ENCODE peak calls at places on chromosomes 2 and 18, in eight cellular contexts. H is WERI-Rb-1; I is thoracic aorta; K is esophagus squamous epithelium; X is HL-60; P is RWPE2; O is CD8-positive, alpha-beta memory T cell; E is effector memory CD4-positive, alpha-beta T cell. V is an unnamed sample.

GRCh38 chr2:54605836-54606235 is 117.6 kb upstream of the EML6 start:
- DNase-seq in H (no peak), O (no peak), P (no peak), X (no peak), I (no peak), E (no peak), K (no peak), V (no peak)

GRCh38 chr2:109384308-109385271 is 229.2 kb downstream of the SEPTIN10 start:
- DNase-seq in K (no peak), E (no peak), H (no peak), I (no peak), P (peak), X (no peak), O (no peak), V (no peak)

GRCh38 chr18:31233550-31234306 is 71.1 kb upstream of the DSC1 start:
- DNase-seq in I (no peak), P (no peak), E (no peak), H (no peak), K (no peak), O (no peak), X (no peak), V (no peak)

GRCh38 chr2:216651370-216651881 is 18.2 kb downstream of the IGFBP2 start:
- DNase-seq in E (no peak), X (no peak), I (no peak), P (no peak), H (no peak), O (no peak), K (no peak), V (no peak)

GRCh38 chr18:45222200-45222599 is 393.1 kb upstream of the SLC14A2 start:
- DNase-seq in X (no peak), P (no peak), O (no peak), K (no peak), H (no peak), I (no peak), E (no peak), V (no peak)

GRCh38 chr2:239695728-239696240 is 295.0 kb upstream of the HDAC4 start:
- DNase-seq in O (no peak), E (no peak), K (no peak), P (no peak), I (no peak), X (no peak), H (no peak), V (no peak)

GRCh38 chr2:216819055-216819454 is 40.8 kb downstream of the TNP1 start:
- DNase-seq in X (no peak), H (no peak), O (no peak), E (no peak), K (no peak), I (no peak), P (no peak), V (no peak)

GRCh38 chr18:13589316-13589715 is 137.0 kb downstream of the FAM210A start:
- DNase-seq in E (no peak), I (no peak), O (no peak), X (no peak), P (no peak), H (no peak), K (no peak), V (no peak)

GRCh38 chr2:35708411-35708810 is 647.2 kb upstream of the CRIM1 start:
- DNase-seq in I (no peak), E (no peak), H (no peak), K (no peak), P (no peak), X (no peak), O (no peak), V (no peak)

GRCh38 chr18:58618822-58619553 is 9.9 kb downstream of the ALPK2 start:
- DNase-seq in I (no peak), P (no peak), O (no peak), E (no peak), H (peak), K (no peak), X (no peak), V (no peak)

GRCh38 chr2:149070681-149071355 is 32.3 kb downstream of the LYPD6B start:
- DNase-seq in E (no peak), O (no peak), P (no peak), K (no peak), I (no peak), H (no peak), X (no peak), V (no peak)

DNA sequence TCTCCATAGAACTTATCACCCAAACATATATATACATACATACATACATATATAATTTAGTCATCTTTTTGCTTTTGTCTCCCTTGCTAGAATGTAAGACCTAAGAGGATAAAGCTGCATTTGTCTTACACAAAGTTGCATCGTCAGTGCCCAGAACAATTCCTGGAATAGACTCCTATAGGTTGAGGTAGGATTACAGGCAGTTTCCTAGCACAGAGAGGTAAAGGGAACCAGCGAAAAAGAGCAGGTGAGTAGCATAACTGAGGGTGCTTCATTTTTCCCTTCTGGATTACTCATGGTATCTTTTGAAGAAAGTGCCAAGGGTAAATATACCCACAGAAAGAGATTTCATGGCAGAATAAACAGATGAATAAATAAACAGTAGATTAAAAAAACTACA is 68.1 kb upstream of the AMMECR1L start:
- DNase-seq in H (no peak), O (no peak), E (no peak), X (no peak), P (no peak), I (no peak), K (no peak), V (no peak)
- H3K27ac ChIP-seq in H (no peak), O (no peak), E (no peak), X (no peak), P (no peak), I (peak), K (peak), V (peak)

GRCh38 chr2:66470199-66470598 is 35.3 kb downstream of the MEIS1 start:
- DNase-seq in K (no peak), P (no peak), E (no peak), X (no peak), I (no peak), H (no peak), O (no peak), V (no peak)

GRCh38 chr2:66469219-66469902 is 34.4 kb downstream of the MEIS1 start:
- DNase-seq in I (no peak), P (no peak), X (no peak), E (no peak), K (no peak), H (no peak), O (no peak), V (no peak)

GRCh38 chr2:66466435-66466834 is 31.5 kb downstream of the MEIS1 start:
- DNase-seq in X (no peak), K (no peak), O (no peak), H (no peak), P (no peak), E (no peak), I (no peak), V (no peak)

GRCh38 chr2:66477125-66477842 is 42.4 kb downstream of the MEIS1 start:
- DNase-seq in E (no peak), P (no peak), I (no peak), H (no peak), K (no peak), O (no peak), X (no peak), V (no peak)

DNA sequence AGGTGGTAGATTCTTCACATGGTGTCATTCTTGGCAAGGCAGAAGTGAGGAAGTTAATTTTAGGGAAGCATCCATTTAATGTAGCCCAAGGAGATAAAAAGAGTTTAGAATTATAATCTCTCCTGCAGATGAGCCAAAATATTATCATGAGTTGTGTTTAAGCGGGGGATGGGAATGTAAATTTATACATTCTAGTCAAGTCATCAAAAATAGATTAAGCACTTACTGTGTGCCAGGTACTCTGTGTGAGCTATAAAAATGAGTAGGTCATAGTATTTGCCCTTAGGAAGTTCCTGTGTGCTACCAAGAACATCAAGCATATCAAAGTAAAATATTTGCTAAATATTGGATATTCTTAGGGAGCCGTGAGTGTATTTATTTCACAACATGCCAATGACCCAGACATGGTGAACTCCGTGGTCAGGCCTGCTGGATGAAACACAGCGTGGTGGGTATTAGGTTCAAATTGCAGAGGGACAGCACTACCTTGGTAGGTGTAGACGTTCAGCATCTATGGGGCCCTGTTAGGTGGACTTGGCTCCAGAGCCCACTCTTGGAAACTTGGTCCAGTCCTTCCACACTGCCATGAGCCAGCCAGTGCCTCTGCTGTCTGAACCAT is 37.4 kb downstream of the MEIS1 start:
- DNase-seq in I (no peak), H (no peak), O (no peak), E (no peak), K (no peak), X (no peak), P (no peak), V (no peak)
- H3K27ac ChIP-seq in I (no peak), H (no peak), O (no peak), E (no peak), K (no peak), X (no peak), P (no peak), V (no peak)

GRCh38 chr18:55634545-55634944 is 46.6 kb upstream of the TCF4 start:
- DNase-seq in O (no peak), I (no peak), E (no peak), K (no peak), H (no peak), P (no peak), X (no peak), V (peak)
- H3K27ac ChIP-seq in O (no peak), I (no peak), E (no peak), K (no peak), H (no peak), P (peak), X (no peak), V (peak)

DNA sequence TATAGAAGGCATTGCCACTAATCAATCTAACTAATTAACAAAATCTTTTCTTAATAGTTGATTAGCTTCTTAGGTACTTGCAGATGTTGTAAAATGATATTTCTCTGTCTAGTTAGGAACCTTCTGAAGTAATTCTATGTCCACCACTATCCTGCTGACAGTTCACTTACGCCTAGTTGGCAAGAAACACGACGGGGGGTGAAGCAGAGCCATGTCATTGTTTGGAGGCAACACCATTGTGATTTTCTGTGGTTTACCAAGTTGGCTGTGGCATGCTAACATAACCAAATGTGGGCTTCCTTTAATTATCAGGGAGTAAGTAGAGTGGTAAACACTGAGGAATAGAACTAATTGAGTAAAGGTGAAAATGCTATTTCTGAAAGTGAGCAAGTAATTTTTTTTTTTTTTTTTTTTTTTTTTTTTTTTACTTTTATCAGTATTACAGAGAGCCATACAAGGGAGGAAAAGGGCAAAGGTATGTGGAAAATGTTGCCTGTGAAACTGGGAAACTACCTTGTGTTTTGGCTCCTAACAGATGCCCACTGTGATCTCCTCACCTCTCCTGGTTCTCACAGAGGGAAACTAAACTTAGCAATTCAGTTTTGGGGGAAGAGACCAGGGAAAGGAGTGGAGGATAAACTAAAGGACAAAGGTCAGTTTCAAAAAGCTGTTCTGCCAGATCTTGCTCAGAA is 126.9 kb downstream of the MEIS1 start:
- DNase-seq in I (no peak), O (no peak), H (no peak), X (no peak), K (no peak), P (no peak), E (no peak), V (no peak)
- H3K27ac ChIP-seq in I (no peak), O (no peak), H (no peak), X (no peak), K (peak), P (no peak), E (no peak), V (no peak)

DNA sequence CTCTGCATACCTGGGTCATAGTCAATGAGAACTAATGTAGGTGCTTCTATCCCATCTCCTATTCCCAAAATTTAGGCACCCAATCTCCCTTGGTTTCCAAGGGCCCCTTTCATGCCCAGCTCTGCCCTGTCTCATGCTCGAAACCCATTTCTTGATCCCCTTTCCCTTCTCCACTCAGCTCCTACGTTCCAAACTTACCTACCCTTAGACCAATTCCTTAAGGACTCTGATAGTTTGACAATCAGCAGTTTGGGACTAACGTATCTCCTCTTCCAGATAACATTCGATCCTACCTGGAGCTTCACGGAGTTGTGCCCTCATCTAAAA is 141.4 kb upstream of the LGALSL start:
- DNase-seq in K (no peak), O (no peak), X (no peak), P (no peak), I (no peak), H (no peak), E (no peak), V (no peak)
- H3K27ac ChIP-seq in K (peak), O (no peak), X (no peak), P (no peak), I (peak), H (no peak), E (no peak), V (peak)